ENCODE peak calls at places on chromosomes 1 and 21, in nine cellular contexts. Y is tibial nerve; P is thyroid gland; U is GM06990; R is cardiac muscle cell; Z is transverse colon; F is CD8-positive, alpha-beta T cell; L is bronchial epithelial cell; D is ovary. W is an unnamed sample.

GRCh38 chr1:231200417-231201031 is 38.7 kb downstream of the TRIM67 start:
- DNase-seq in Z (no peak), F (no peak), D (no peak), P (no peak), R (no peak), Y (no peak), L (peak; percentile 18), U (no peak), W (no peak)

GRCh38 chr1:151763990-151764389 is 694 bp upstream of the MRPL9 start:
- DNase-seq in D (no peak), Z (no peak), L (no peak), U (no peak), Y (no peak), R (no peak), P (no peak), F (no peak), W (no peak)

GRCh38 chr1:153513666-153514065 is 22.1 kb downstream of the S100A6 start:
- DNase-seq in L (no peak), Y (no peak), F (no peak), Z (no peak), P (no peak), U (no peak), R (no peak), D (no peak), W (no peak)

GRCh38 chr1:59018860-59019259 is 235.0 kb upstream of the JUN start:
- DNase-seq in P (no peak), Y (no peak), U (no peak), R (no peak), F (no peak), D (no peak), L (no peak), Z (no peak), W (no peak)

GRCh38 chr1:200901796-200902444 is 7.2 kb downstream of the INAVA start:
- DNase-seq in F (no peak), P (no peak), U (no peak), Z (no peak), L (peak; percentile 70), R (peak; percentile 46), Y (no peak), D (no peak), W (no peak)

GRCh38 chr1:179510038-179510437 is 65.7 kb downstream of the NPHS2 start:
- DNase-seq in L (no peak), R (no peak), D (no peak), F (no peak), P (no peak), U (peak; percentile 11), Z (no peak), Y (no peak), W (peak; percentile 92)

GRCh38 chr1:167612583-167612982 is 17.4 kb upstream of the RCSD1 start:
- DNase-seq in Y (no peak), P (no peak), L (no peak), F (no peak), R (no peak), Z (no peak), D (no peak), U (no peak), W (no peak)

GRCh38 chr1:16246961-16247360 is 10.0 kb upstream of the CPLANE2 start:
- DNase-seq in F (no peak), R (no peak), D (no peak), U (no peak), L (no peak), P (no peak), Y (no peak), Z (no peak), W (no peak)

GRCh38 chr1:95660736-95661135 is 426.7 kb downstream of the RWDD3 start:
- DNase-seq in U (no peak), D (no peak), P (no peak), R (no peak), L (no peak), Y (no peak), Z (no peak), F (no peak), W (no peak)

GRCh38 chr1:8232036-8232757 is 85.7 kb upstream of the SLC45A1 start:
- DNase-seq in Y (no peak), F (no peak), P (no peak), Z (no peak), U (no peak), D (no peak), R (no peak), L (peak; percentile 21), W (no peak)

GRCh38 chr21:15397258-15397657 is 332.5 kb upstream of the NRIP1 start:
- DNase-seq in P (no peak), F (no peak), L (no peak), R (no peak), D (no peak), Y (no peak), U (no peak), Z (no peak), W (no peak)

GRCh38 chr1:12565094-12565965 is 52.7 kb downstream of the DHRS3 start:
- DNase-seq in L (no peak), Y (no peak), R (no peak), F (no peak), U (no peak), Z (no peak), P (peak; percentile 83), D (no peak), W (no peak)

GRCh38 chr1:240271081-240271480 is 179.4 kb downstream of the FMN2 start:
- DNase-seq in U (no peak), R (no peak), Y (no peak), D (no peak), P (no peak), L (no peak), Z (no peak), F (no peak), W (no peak)

DNA sequence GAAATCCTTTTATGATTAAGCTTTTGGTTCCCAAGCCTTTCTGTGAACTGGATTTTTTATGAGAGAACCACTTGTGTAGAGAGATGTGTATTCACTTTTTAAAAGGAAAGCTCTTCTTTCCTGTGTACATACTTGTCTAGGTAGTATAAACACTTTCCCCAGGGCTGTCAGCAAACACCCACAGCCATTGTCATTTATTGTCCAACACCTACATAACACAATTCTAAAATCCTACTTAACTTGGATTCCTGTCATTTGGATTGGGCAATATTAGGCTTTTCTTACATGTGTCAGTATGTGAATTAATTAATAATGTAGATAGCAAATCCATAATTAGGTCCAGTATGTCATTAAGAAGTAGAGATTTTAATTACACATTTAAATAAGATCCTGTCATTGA is 12.3 kb downstream of the DDX20 start:
- DNase-seq in U (no peak), D (no peak), F (no peak), P (no peak), L (no peak), Y (no peak), Z (no peak), R (no peak), W (no peak)
- H3K36me3 ChIP-seq in U (peaks cover 9% of the 10 kb centered on the region), D (no peaks in the 10 kb centered on the region), F (peaks cover 20% of the 10 kb centered on the region), P (peaks cover 16% of the 10 kb centered on the region), L (peaks cover 3% of the 10 kb centered on the region), Y (no peaks in the 10 kb centered on the region), Z (peaks cover 27% of the 10 kb centered on the region), R (peaks cover 46% of the 10 kb centered on the region), W (peaks cover 81% of the 10 kb centered on the region)

GRCh38 chr1:2108877-2109580 is 58.8 kb downstream of the PRKCZ start:
- DNase-seq in Y (no peak), Z (no peak), P (no peak), L (no peak), D (no peak), F (no peak), U (no peak), R (no peak), W (no peak)
- H3K36me3 ChIP-seq in Y (no peaks in the 10 kb centered on the region), Z (no peaks in the 10 kb centered on the region), P (no peaks in the 10 kb centered on the region), L (peaks cover 1% of the 10 kb centered on the region), D (no peaks in the 10 kb centered on the region), F (no peaks in the 10 kb centered on the region), U (no peaks in the 10 kb centered on the region), R (no peaks in the 10 kb centered on the region), W (no peaks in the 10 kb centered on the region)

GRCh38 chr1:32350785-32351076 is 11.6 kb downstream of the FAM229A start:
- DNase-seq in U (no peak), Y (no peak), L (no peak), Z (no peak), D (no peak), R (no peak), F (no peak), P (no peak), W (no peak)

GRCh38 chr1:32349211-32349708 is 13.0 kb downstream of the FAM229A start:
- DNase-seq in Z (peak; percentile 25), F (no peak), U (no peak), R (no peak), Y (no peak), L (no peak), P (peak; percentile 37), D (no peak), W (no peak)

GRCh38 chr1:32351859-32352745 is 10.2 kb downstream of the FAM229A start:
- DNase-seq in U (no peak), Y (peak; percentile 17), R (peak; percentile 66), D (peak; percentile 78), F (no peak), P (peak; percentile 62), L (no peak), Z (peak; percentile 57), W (no peak)

GRCh38 chr1:32352831-32353383 is 9.4 kb downstream of the FAM229A start:
- DNase-seq in U (no peak), Z (no peak), F (no peak), R (no peak), D (no peak), L (no peak), Y (no peak), P (no peak), W (no peak)

DNA sequence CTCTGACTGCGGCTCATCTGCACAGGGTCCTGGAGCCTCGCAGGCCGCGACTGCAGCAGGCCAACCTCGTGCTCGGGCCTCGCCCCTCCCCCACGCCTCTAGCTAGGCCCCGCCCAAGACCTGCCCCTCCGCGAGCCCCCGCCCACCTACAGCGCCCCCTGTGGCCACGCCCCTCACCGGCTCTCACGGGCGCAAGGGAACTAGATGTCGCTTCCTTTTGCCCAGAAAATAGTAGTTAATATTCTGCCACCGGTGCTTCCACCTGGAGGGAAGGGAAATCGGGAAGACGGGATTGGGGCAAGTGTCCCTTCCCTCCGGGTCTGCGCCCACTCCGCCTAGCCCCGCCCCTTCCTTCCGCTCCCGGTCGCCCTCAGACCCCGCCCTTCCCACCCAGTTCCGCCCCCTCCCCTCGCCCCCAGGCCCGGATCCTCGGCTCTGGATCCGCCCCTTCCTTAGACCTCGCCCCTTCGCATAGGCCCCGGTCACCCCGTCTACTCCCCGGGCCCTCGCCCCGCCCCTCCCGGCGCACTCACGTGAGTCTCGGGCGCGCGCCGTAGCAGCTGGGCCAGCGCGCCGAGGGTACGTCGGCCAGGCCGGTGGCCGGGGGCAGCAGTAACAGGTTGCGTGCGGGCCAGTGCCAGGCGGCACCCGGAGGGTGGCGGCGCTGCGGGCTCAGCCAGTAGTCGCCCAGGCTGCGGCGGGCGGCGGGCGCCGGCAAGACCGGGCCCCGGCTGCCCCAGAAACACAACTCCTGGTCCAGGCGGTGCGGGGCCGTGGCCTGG is 11.0 kb downstream of the FAM229A start:
- DNase-seq in U (peak; percentile 90), P (peak; percentile 97), R (peak; percentile 98), L (peak; percentile 66), Y (peak; percentile 89), F (peak; percentile 81), D (peak; percentile 95), Z (peak; percentile 96), W (peak; percentile 96)
- H3K36me3 ChIP-seq in U (no peaks in the 10 kb centered on the region), P (no peaks in the 10 kb centered on the region), R (no peaks in the 10 kb centered on the region), L (no peaks in the 10 kb centered on the region), Y (no peaks in the 10 kb centered on the region), F (no peaks in the 10 kb centered on the region), D (no peaks in the 10 kb centered on the region), Z (no peaks in the 10 kb centered on the region), W (no peaks in the 10 kb centered on the region)

DNA sequence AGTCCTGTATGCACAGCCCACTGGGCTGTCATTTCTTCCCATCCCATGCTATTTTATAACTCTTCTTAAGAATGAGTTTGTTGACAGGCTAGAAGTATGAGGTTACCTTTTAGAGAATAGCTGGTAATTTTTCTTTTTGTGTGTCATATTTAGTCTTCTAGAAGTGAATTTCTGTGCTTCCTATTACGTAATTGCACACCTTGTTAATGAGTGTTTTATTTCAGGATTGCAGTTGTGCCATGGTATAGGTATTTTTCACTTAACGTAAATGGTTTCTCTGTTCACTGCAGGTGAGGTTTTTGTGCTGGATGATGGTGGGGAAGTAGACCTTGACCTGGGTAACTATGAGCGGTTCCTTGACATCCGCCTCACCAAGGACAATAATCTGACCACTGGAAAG is 5.0 kb downstream of the CTPS1 start:
- DNase-seq in D (no peak), R (no peak), L (peak; percentile 37), U (no peak), Y (no peak), P (no peak), Z (no peak), F (no peak), W (no peak)
- H3K36me3 ChIP-seq in D (no peaks in the 10 kb centered on the region), R (peaks cover 25% of the 10 kb centered on the region), L (peaks cover 27% of the 10 kb centered on the region), U (peaks cover 25% of the 10 kb centered on the region), Y (no peaks in the 10 kb centered on the region), P (no peaks in the 10 kb centered on the region), Z (no peaks in the 10 kb centered on the region), F (peaks cover 48% of the 10 kb centered on the region), W (peaks cover 94% of the 10 kb centered on the region)

W was measured in OCI-LY7.